ENCODE peak calls at places on chromosome 5, in four cellular contexts. U is IMR-90, D is K562, Q is GM12878. X is an unnamed sample.

GRCh38 chr5:143108498-143109128 is 294.9 kb downstream of the NR3C1 start:
- DNase-seq in U (no peak), D (no peak), Q (no peak), X (peak)

GRCh38 chr5:30030110-30030509 is 1163.4 kb upstream of the CDH6 start:
- DNase-seq in U (no peak), D (no peak), Q (no peak), X (no peak)

GRCh38 chr5:69115526-69115925 is 21.7 kb downstream of the SLC30A5 start:
- DNase-seq in U (no peak), D (no peak), Q (no peak), X (no peak)

GRCh38 chr5:395156-395920 is 47.6 kb upstream of the EXOC3 start:
- DNase-seq in U (peak), D (no peak), Q (no peak), X (peak)

GRCh38 chr5:147578228-147579024 is 68.6 kb upstream of the DPYSL3 start:
- DNase-seq in U (peak), D (peak), Q (no peak), X (peak)

GRCh38 chr5:142609142-142609541 is 76.7 kb downstream of the FGF1 start:
- DNase-seq in U (no peak), D (no peak), Q (no peak), X (no peak)

GRCh38 chr5:130164966-130165365 is 260.7 kb downstream of the CHSY3 start:
- DNase-seq in U (no peak), D (no peak), Q (no peak), X (no peak)

GRCh38 chr5:94928891-94929290 is 310.4 kb downstream of the SLF1 start:
- DNase-seq in U (peak), D (no peak), Q (no peak), X (no peak)

GRCh38 chr5:31232273-31232888 is 38.9 kb downstream of the CDH6 start:
- DNase-seq in U (peak), D (peak), Q (no peak), X (peak)

GRCh38 chr5:170429014-170429413 is 39.8 kb upstream of the KCNMB1 start:
- DNase-seq in U (no peak), D (no peak), Q (no peak), X (no peak)

GRCh38 chr5:16797949-16798348 is 138.1 kb downstream of the MYO10 start:
- DNase-seq in U (no peak), D (no peak), Q (no peak), X (no peak)

GRCh38 chr5:84605246-84605645 is 220.6 kb upstream of the EDIL3 start:
- DNase-seq in U (no peak), D (no peak), Q (no peak), X (no peak)

GRCh38 chr5:123670981-123671557 is 159.1 kb downstream of the CSNK1G3 start:
- DNase-seq in U (peak), D (peak), Q (no peak), X (peak)

GRCh38 chr5:17114233-17114632 is 103.2 kb upstream of the BASP1 start:
- DNase-seq in U (no peak), D (no peak), Q (no peak), X (peak)

GRCh38 chr5:135185461-135186075 is 151.5 kb upstream of the PITX1 start:
- DNase-seq in U (peak), D (no peak), Q (no peak), X (no peak)

GRCh38 chr5:1010181-1010510 is 1.5 kb downstream of the NKD2 start:
- DNase-seq in U (no peak), D (peak), Q (no peak), X (no peak)

GRCh38 chr5:179801304-179802206 is 5.1 kb downstream of the MGAT4B start:
- DNase-seq in U (peak), D (peak), Q (no peak), X (peak)

GRCh38 chr5:147084702-147085101 is 150.1 kb upstream of the STK32A start:
- DNase-seq in U (no peak), D (no peak), Q (no peak), X (no peak)

GRCh38 chr5:142360607-142361120 is 35.8 kb upstream of the SPRY4 start:
- DNase-seq in U (peak), D (no peak), Q (no peak), X (peak)

GRCh38 chr5:158886086-158886485 is 213.6 kb downstream of the EBF1 start:
- DNase-seq in U (no peak), D (no peak), Q (no peak), X (no peak)

GRCh38 chr5:53063176-53063575 is 46.4 kb downstream of the MOCS2 start:
- DNase-seq in U (peak), D (no peak), Q (no peak), X (peak)

GRCh38 chr5:72451771-72452505 is 55.3 kb downstream of the ZNF366 start:
- DNase-seq in U (peak), D (no peak), Q (peak), X (peak)

GRCh38 chr5:145483211-145483610 is 351.9 kb downstream of the PRELID2 start:
- DNase-seq in U (peak), D (no peak), Q (no peak), X (no peak)

GRCh38 chr5:132497488-132497997 is 7.0 kb upstream of the IRF1 start:
- DNase-seq in U (peak), D (no peak), Q (no peak), X (peak)

GRCh38 chr5:156570615-156571014 is 243.7 kb downstream of the SGCD start:
- DNase-seq in U (no peak), D (no peak), Q (no peak), X (no peak)

GRCh38 chr5:29367176-29367833 is 1826.2 kb upstream of the CDH6 start:
- DNase-seq in U (no peak), D (no peak), Q (no peak), X (no peak)

GRCh38 chr5:84433461-84433860 is 48.8 kb upstream of the EDIL3 start:
- DNase-seq in U (peak), D (no peak), Q (no peak), X (peak)

GRCh38 chr5:140497897-140498296 is 49.6 kb upstream of the EIF4EBP3 start:
- DNase-seq in U (no peak), D (no peak), Q (no peak), X (no peak)

GRCh38 chr5:1815071-1815786 is 14.0 kb downstream of the NDUFS6 start:
- DNase-seq in U (no peak), D (no peak), Q (no peak), X (no peak)

GRCh38 chr5:22719842-22720241 is 133.3 kb downstream of the CDH12 start:
- DNase-seq in U (no peak), D (no peak), Q (no peak), X (no peak)

GRCh38 chr5:137619191-137619870 is 116.6 kb downstream of the KLHL3 start:
- DNase-seq in U (peak), D (no peak), Q (no peak), X (no peak)

GRCh38 chr5:79001471-79001870 is 16.4 kb upstream of the ARSB start:
- DNase-seq in U (peak), D (no peak), Q (no peak), X (no peak)

GRCh38 chr5:151270599-151270998 is 17.6 kb downstream of the GM2A start:
- DNase-seq in U (peak), D (no peak), Q (peak), X (no peak)

GRCh38 chr5:11675198-11675597 is 229.0 kb downstream of the CTNND2 start:
- DNase-seq in U (no peak), D (no peak), Q (no peak), X (no peak)

GRCh38 chr5:169803077-169803981 is 166.3 kb downstream of the DOCK2 start:
- DNase-seq in U (peak), D (peak), Q (no peak), X (no peak)

GRCh38 chr5:88235346-88235745 is 33.3 kb downstream of the TMEM161B start:
- DNase-seq in U (no peak), D (no peak), Q (no peak), X (no peak)

GRCh38 chr5:12245429-12245828 is 341.2 kb upstream of the CTNND2 start:
- DNase-seq in U (no peak), D (no peak), Q (no peak), X (no peak)

GRCh38 chr5:84724683-84725082 is 340.0 kb upstream of the EDIL3 start:
- DNase-seq in U (peak), D (no peak), Q (no peak), X (peak)

GRCh38 chr5:157366741-157367684 is 93.0 kb upstream of the NIPAL4 start:
- DNase-seq in U (peak), D (peak), Q (no peak), X (peak)

GRCh38 chr5:132032156-132032555 is 20.7 kb upstream of the ACSL6 start:
- DNase-seq in U (no peak), D (no peak), Q (no peak), X (no peak)

GRCh38 chr5:10595305-10595677 is 31.4 kb downstream of the ANKRD33B start:
- DNase-seq in U (peak), D (no peak), Q (no peak), X (no peak)

GRCh38 chr5:10596310-10596703 is 32.4 kb downstream of the ANKRD33B start:
- DNase-seq in U (no peak), D (no peak), Q (no peak), X (no peak)

GRCh38 chr5:10594591-10595210 is 30.8 kb downstream of the ANKRD33B start:
- DNase-seq in U (peak), D (no peak), Q (no peak), X (no peak)

GRCh38 chr5:10596886-10597451 is 33.1 kb downstream of the ANKRD33B start:
- DNase-seq in U (no peak), D (no peak), Q (no peak), X (no peak)

DNA sequence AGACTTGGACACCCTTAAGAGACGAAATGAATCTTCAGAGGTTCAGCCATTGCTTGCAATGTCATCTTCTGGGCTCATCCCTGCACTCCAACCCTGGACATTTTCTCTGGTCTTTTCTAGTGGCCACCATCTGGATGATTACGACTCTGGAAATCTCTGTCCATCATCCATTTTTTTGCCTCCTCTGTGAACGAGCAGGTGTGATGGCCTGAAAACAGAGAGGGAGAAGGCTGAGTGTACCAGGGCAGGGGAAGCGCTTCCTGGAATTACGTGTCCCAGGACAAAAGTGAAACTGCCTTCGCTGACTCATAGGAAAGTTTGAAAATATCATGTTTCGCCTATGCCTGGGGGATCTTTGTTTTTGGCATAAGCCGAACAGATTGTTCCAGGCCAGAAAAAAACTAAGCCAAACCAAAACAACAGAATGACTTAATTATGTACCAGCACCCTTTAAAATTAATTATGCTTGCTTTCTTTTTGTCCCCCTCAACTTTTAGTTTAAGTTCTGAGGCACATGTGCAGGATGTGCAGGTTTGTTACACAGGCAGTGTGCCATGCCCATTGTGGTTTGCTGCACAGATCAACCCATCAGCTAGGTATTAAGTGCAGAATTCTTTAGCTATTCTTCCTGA is 31.9 kb downstream of the ANKRD33B start:
- DNase-seq in U (peak), D (no peak), Q (no peak), X (peak)
- H3K9ac ChIP-seq in U (peak), D (peak), Q (no peak), X (peak)

GRCh38 chr5:149407331-149408251 is 28.5 kb upstream of the IL17B start:
- DNase-seq in U (no peak), D (no peak), Q (no peak), X (no peak)
- TF ChIP-seq FOS in U (no peak), D (no peak), Q (no peak), X (no peak)

DNA sequence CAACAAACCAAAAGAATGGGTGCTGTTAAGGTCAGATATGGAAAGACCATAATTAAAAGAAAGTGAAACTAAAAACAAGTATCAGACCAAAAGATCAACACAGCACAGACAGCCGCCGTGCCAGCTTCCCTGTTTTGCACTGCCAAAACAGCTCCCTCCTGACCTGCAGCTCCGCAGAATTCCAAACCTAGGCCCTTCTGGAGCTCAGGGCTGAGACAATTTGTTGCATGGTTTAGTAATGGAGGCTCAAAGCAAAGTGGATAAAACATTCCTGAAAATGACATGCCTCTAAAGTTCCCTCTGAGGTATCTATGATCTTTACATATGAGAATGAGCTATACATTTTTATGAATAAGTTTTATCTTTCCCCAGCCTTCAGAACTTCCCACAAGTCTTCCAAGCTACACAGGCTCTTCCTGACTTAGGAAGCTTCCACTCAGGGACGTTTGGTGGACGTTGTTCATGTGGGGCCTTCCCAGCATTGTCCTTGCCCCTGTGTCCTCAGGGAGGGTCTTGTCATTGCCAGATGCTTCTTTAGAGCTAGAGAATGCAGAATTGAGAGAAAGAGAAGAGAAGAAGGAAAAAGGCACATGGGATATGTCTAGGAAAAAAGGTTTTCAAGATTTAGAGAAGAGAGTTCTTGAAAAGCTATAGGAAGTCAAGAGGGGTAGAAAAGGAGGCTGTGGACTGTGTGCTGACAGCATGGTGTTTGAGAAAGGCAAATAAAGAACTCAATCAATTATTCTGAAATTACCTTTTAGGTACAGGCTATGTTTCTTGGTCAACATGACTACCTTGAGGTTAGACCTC is 28.4 kb upstream of the SSBP2 start:
- DNase-seq in U (peak), D (no peak), Q (peak), X (peak)
- H3K9ac ChIP-seq in U (peak), D (peak), Q (peak), X (peak)

GRCh38 chr5:103582364-103582763 is 19.8 kb upstream of the NUDT12 start:
- DNase-seq in U (peak), D (peak), Q (peak), X (peak)
- TF ChIP-seq FOS in U (no peak), D (no peak), Q (no peak), X (no peak)

DNA sequence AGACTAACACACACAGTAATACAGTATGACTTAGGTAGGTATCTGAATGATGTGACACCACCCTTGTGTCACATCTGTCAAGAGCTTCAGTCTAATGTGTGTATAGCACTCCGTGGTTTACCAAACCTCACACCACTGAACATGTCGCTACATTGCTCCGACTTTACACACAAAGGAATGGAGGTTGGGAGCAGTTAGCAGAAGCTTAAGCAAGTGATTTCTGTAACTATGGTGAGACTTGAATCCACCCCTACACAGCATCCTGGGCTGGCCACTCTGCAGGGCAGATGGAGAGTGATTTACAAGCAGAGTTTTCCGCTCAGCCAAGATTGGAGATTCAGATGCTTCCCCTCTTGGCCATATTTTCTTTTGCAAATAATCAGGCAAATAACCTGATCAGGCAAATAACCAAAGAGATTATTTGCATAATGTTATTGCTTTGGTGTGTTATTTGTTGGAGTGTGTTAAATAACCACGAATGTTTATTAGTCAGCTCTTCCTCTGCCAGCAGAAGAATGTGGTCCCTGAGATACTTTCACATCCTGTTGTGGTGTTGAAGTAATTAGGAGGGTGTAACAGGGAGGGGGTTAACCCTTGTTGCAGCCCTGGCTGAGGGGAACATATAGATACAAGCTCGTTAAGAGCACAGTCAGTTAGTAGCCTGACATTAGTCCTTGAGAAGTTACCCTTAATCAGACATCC is 92.8 kb downstream of the SNX18 start:
- DNase-seq in U (no peak), D (no peak), Q (peak), X (peak)
- H3K9ac ChIP-seq in U (no peak), D (no peak), Q (no peak), X (no peak)

GRCh38 chr5:40986666-40987065 is 77.4 kb downstream of the C7 start:
- DNase-seq in U (peak), D (no peak), Q (no peak), X (no peak)

GRCh38 chr5:40987349-40987748 is 78.1 kb downstream of the C7 start:
- DNase-seq in U (no peak), D (no peak), Q (no peak), X (no peak)

GRCh38 chr5:40983781-40984180 is 74.5 kb downstream of the C7 start:
- DNase-seq in U (peak), D (no peak), Q (no peak), X (no peak)

GRCh38 chr5:40985501-40985900 is 76.2 kb downstream of the C7 start:
- DNase-seq in U (no peak), D (no peak), Q (no peak), X (no peak)

GRCh38 chr5:40984884-40985283 is 75.6 kb downstream of the C7 start:
- DNase-seq in U (peak), D (no peak), Q (no peak), X (no peak)
- TF ChIP-seq FOS in U (peak), D (no peak), Q (no peak), X (no peak)